ENCODE peak calls at places on chromosome 5, in ten cellular contexts. F is fibroblast of the aortic adventitia, L is PC-3, Z is AG04450, E is GM12878, K is tibial artery, T is epithelial cell of esophagus, W is B cell, Q is right atrium auricular region, N is ovary. H is an unnamed sample.

GRCh38 chr5:124420952-124421351 is 325.5 kb downstream of the ZNF608 start:
- DNase-seq in F (no peak), L (no peak), Z (no peak), E (no peak), K (no peak), T (no peak), W (no peak), Q (no peak), N (no peak), H (no peak)

GRCh38 chr5:151200913-151201445 is 22.9 kb downstream of the CCDC69 start:
- DNase-seq in F (no peak), L (no peak), Z (no peak), E (no peak), K (no peak), T (no peak), W (no peak), Q (no peak), N (no peak), H (no peak)

GRCh38 chr5:116573617-116574431 is 799 bp downstream of the SEMA6A start:
- DNase-seq in F (no peak), L (no peak), Z (no peak), E (no peak), K (peak), T (peak), W (no peak), Q (no peak), N (peak), H (peak)

GRCh38 chr5:124630767-124631704 is 115.4 kb downstream of the ZNF608 start:
- DNase-seq in F (no peak), L (no peak), Z (no peak), E (no peak), K (no peak), T (peak), W (no peak), Q (no peak), N (no peak), H (no peak)

GRCh38 chr5:124297826-124298225 is 448.6 kb downstream of the ZNF608 start:
- DNase-seq in F (peak), L (no peak), Z (no peak), E (no peak), K (no peak), T (no peak), W (no peak), Q (no peak), N (no peak), H (no peak)

GRCh38 chr5:80921026-80921425 is 39.1 kb upstream of the RASGRF2 start:
- DNase-seq in F (no peak), L (no peak), Z (no peak), E (no peak), K (no peak), T (peak), W (no peak), Q (no peak), N (no peak), H (no peak)

GRCh38 chr5:41925555-41925946 is 470 bp downstream of the FBXO4 start:
- DNase-seq in F (peak), L (peak), Z (no peak), E (no peak), K (no peak), T (peak), W (peak), Q (peak), N (peak), H (no peak)

GRCh38 chr5:158943569-158943968 is 156.1 kb downstream of the EBF1 start:
- DNase-seq in F (no peak), L (no peak), Z (no peak), E (no peak), K (no peak), T (no peak), W (no peak), Q (no peak), N (no peak), H (no peak)

GRCh38 chr5:109334056-109334455 is 75.7 kb downstream of the PJA2 start:
- DNase-seq in F (no peak), L (no peak), Z (no peak), E (no peak), K (no peak), T (no peak), W (no peak), Q (no peak), N (no peak), H (no peak)

GRCh38 chr5:132467292-132467984 is 23.1 kb downstream of the IRF1 start:
- DNase-seq in F (no peak), L (no peak), Z (no peak), E (peak), K (peak), T (no peak), W (no peak), Q (no peak), N (peak), H (no peak)

GRCh38 chr5:15515229-15515628 is 15.2 kb downstream of the FBXL7 start:
- DNase-seq in F (peak), L (no peak), Z (no peak), E (no peak), K (no peak), T (no peak), W (no peak), Q (no peak), N (no peak), H (no peak)

GRCh38 chr5:84724683-84725082 is 340.0 kb upstream of the EDIL3 start:
- DNase-seq in F (peak), L (peak), Z (peak), E (no peak), K (no peak), T (peak), W (no peak), Q (no peak), N (no peak), H (no peak)

GRCh38 chr5:159330131-159330530 is at the start of gene IL12B:
- DNase-seq in F (peak), L (peak), Z (no peak), E (no peak), K (no peak), T (peak), W (no peak), Q (no peak), N (no peak), H (no peak)

DNA sequence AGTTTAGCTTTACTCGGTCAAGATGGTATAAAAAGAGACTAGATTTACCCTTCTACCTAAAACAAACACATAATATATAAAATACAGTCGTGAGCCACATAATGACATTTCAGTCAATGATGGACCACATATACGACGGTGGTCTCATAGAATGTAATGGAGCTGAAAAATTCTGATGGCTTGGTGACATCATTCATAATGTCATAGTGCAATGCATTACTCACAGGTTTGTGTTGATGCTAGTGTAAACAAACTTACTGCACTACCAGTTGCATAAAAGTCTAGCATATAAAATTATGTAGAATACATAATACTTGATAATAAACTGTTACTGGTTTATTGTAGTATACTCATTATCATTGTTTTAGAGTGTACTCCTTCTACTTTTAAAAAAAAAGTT is 115.9 kb upstream of the GDNF start:
- DNase-seq in F (no peak), L (peak), Z (no peak), E (no peak), K (no peak), T (no peak), W (no peak), Q (no peak), N (no peak), H (no peak)
- TF ChIP-seq CTCF in F (no peak), L (no peak), Z (no peak), E (no peak), K (no peak), T (no peak), W (no peak), Q (no peak), N (no peak), H (no peak)

GRCh38 chr5:90479611-90480385 is 5.1 kb downstream of the POLR3G start:
- DNase-seq in F (no peak), L (peak), Z (no peak), E (no peak), K (no peak), T (peak), W (no peak), Q (no peak), N (no peak), H (no peak)

GRCh38 chr5:90475436-90475980 is 844 bp downstream of the POLR3G start:
- DNase-seq in F (no peak), L (peak), Z (no peak), E (no peak), K (no peak), T (peak), W (no peak), Q (no peak), N (peak), H (no peak)

GRCh38 chr5:90477816-90478215 is 3.2 kb downstream of the POLR3G start:
- DNase-seq in F (no peak), L (no peak), Z (no peak), E (no peak), K (no peak), T (no peak), W (no peak), Q (no peak), N (no peak), H (no peak)

GRCh38 chr5:90474235-90475107 is at the start of the genes MBLAC2 and POLR3G:
- DNase-seq in F (peak), L (peak), Z (peak), E (peak), K (peak), T (peak), W (peak), Q (peak), N (peak), H (peak)

GRCh38 chr5:90477073-90477472 is 2.4 kb downstream of the POLR3G start:
- DNase-seq in F (no peak), L (no peak), Z (no peak), E (no peak), K (no peak), T (no peak), W (no peak), Q (no peak), N (no peak), H (no peak)
- TF ChIP-seq CTCF in F (no peak), L (no peak), Z (no peak), E (no peak), K (no peak), T (no peak), W (no peak), Q (no peak), N (no peak), H (no peak)

GRCh38 chr5:171927345-171927941 is 79.0 kb downstream of the FBXW11 start:
- DNase-seq in F (peak), L (peak), Z (no peak), E (no peak), K (no peak), T (no peak), W (no peak), Q (no peak), N (no peak), H (no peak)
- TF ChIP-seq CTCF in F (peak), L (peak), Z (peak), E (peak), K (no peak), T (peak), W (peak), Q (no peak), N (no peak), H (peak)

DNA sequence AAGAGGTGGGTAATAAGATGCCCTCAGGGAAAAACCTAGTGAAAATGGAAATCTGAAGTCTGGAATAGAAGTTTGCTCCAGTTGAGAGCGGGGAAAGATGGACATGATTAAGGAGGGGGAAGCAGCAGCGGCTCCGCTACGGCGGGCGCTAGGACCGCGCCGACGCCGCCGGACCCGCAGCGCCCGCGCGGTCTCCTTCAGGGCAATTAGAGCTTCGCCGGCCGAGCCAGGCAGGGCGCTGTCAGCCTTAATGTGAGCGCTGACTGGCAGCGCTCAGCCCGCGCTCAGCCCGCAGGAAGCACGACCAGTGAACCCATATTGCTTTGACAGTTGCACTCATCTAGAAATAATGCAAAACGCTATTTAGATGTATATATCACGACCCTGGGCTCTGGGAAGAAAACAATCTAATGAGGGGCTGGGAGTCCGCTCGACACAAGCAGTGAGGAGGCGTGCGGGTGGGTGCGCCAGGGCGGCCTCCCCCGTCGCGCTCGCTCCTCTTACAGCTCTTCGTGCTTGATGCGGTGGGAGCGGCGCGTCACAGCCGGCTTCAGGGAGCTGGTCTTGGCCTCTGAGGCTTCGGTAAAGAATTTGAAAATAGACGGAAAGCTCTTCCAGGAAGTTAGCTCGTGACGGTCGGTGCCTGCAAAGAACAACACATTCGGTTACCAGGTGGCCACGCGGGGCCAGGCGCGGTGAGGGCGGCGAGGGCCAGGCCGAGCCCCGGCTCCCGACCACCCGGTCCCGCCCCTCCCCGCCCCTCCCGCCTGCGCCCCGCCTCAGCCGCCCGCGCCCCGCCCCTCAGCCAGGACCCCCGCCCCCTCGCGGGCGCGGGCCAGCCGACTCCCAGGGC is 37.7 kb downstream of the NR2F1 start:
- DNase-seq in F (peak), L (peak), Z (no peak), E (no peak), K (peak), T (peak), W (peak), Q (no peak), N (peak), H (peak)
- TF ChIP-seq CTCF in F (peak), L (peak), Z (no peak), E (no peak), K (no peak), T (peak), W (no peak), Q (peak), N (no peak), H (peak)

GRCh38 chr5:67165524-67166459 is 30.8 kb downstream of the CD180 start:
- DNase-seq in F (peak), L (peak), Z (peak), E (no peak), K (peak), T (peak), W (peak), Q (peak), N (peak), H (peak)
- TF ChIP-seq CTCF in F (peak), L (peak), Z (peak), E (peak), K (peak), T (peak), W (peak), Q (peak), N (peak), H (peak)

DNA sequence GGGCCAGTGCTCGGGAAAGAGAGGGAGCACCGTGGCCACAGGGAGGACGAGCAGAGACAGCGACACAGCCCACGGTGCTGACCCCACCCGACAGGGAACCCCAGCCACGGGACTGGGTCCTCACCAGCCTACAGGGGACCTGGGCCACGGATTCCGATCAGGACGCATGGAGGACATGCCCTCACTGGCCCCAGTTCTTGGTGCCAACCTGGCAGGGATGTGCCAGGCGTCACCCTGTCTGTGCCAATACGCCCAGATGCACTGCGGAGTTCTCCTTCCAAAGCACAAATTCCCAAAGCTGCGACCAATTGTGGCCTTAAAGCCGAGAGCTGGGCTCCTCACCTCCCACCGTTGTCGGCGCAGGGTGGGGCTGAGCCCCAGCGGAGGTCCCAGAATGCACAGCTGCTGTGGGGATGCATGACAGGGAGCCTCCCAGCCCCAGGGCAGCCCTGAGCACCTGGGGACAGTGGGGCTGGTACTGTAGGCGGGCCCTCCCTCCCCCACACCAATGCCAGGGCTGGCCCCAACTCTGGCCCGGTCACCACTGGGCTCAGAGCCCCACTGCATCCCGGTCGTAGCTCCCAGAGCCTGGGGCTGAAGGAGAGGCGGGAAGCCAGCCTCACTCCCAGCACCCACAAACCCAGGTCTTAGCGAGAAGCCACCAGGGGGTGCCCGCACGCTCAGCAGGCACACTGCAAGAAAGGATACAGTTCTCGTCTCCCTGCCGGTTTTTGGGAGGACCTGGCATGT is 44.2 kb downstream of the NKD2 start:
- DNase-seq in F (no peak), L (no peak), Z (no peak), E (no peak), K (no peak), T (no peak), W (no peak), Q (no peak), N (no peak), H (no peak)
- TF ChIP-seq CTCF in F (no peak), L (peak), Z (no peak), E (no peak), K (no peak), T (no peak), W (no peak), Q (no peak), N (no peak), H (no peak)

GRCh38 chr5:36045895-36046294 is 20.8 kb downstream of the UGT3A2 start:
- DNase-seq in F (no peak), L (no peak), Z (no peak), E (no peak), K (no peak), T (no peak), W (no peak), Q (no peak), N (no peak), H (no peak)

GRCh38 chr5:36035696-36036095 is 31.0 kb downstream of the UGT3A2 start:
- DNase-seq in F (no peak), L (no peak), Z (no peak), E (no peak), K (no peak), T (no peak), W (no peak), Q (no peak), N (no peak), H (no peak)

GRCh38 chr5:36040651-36041536 is 25.8 kb downstream of the UGT3A2 start:
- DNase-seq in F (no peak), L (peak), Z (no peak), E (no peak), K (no peak), T (no peak), W (no peak), Q (no peak), N (no peak), H (no peak)

DNA sequence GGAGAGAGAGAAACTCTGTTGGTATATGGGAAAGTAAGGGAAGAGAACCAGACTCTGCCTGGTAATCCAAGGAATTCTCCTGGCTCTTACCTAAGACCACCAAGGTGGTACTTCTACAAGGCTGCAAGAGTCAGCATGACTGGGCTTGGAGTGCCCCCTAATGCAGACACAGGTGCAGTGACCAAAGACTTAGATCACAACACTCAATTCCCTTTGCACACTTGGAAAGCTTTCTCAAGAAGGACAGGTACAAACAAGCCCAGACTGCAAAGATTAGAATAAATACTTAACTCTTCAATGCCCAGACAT is 25.2 kb downstream of the UGT3A2 start:
- DNase-seq in F (no peak), L (no peak), Z (no peak), E (no peak), K (no peak), T (peak), W (no peak), Q (no peak), N (no peak), H (no peak)
- TF ChIP-seq CTCF in F (no peak), L (no peak), Z (no peak), E (no peak), K (no peak), T (no peak), W (no peak), Q (no peak), N (no peak), H (no peak)